ENCODE peak calls at places on chromosomes 1 and 21, in four cellular contexts. One of them, this sample, is unnamed.

GRCh38 chr1:226029568-226030225 is 30.6 kb upstream of the SDE2 start:
- DNase-seq in right cardiac atrium: no peak
- DNase-seq in adrenal gland: no peak
- DNase-seq in sigmoid colon: no peak
- DNase-seq in this sample: no peak

GRCh38 chr1:8350914-8351684 is 33.2 kb downstream of the SLC45A1 start:
- DNase-seq in right cardiac atrium: peak
- DNase-seq in adrenal gland: no peak
- DNase-seq in sigmoid colon: peak
- DNase-seq in this sample: no peak

GRCh38 chr1:14027099-14027498 is 327.1 kb downstream of the PRDM2 start:
- DNase-seq in right cardiac atrium: no peak
- DNase-seq in adrenal gland: no peak
- DNase-seq in sigmoid colon: no peak
- DNase-seq in this sample: no peak

GRCh38 chr1:8815582-8816285 is 1.7 kb downstream of the RERE start:
- DNase-seq in right cardiac atrium: no peak
- DNase-seq in adrenal gland: no peak
- DNase-seq in sigmoid colon: no peak
- DNase-seq in this sample: peak

GRCh38 chr1:116420417-116421200 is 47.6 kb downstream of the ATP1A1 start:
- DNase-seq in right cardiac atrium: no peak
- DNase-seq in adrenal gland: no peak
- DNase-seq in sigmoid colon: no peak
- DNase-seq in this sample: no peak

GRCh38 chr1:207298186-207298585 is 23.3 kb upstream of the CD55 start:
- DNase-seq in right cardiac atrium: no peak
- DNase-seq in adrenal gland: no peak
- DNase-seq in sigmoid colon: no peak
- DNase-seq in this sample: no peak

GRCh38 chr21:35258521-35258920 is 209.4 kb upstream of the RUNX1 start:
- DNase-seq in right cardiac atrium: no peak
- DNase-seq in adrenal gland: no peak
- DNase-seq in sigmoid colon: no peak
- DNase-seq in this sample: no peak

GRCh38 chr1:28021064-28021463 is 61.3 kb downstream of the XKR8 start:
- DNase-seq in right cardiac atrium: no peak
- DNase-seq in adrenal gland: no peak
- DNase-seq in sigmoid colon: no peak
- DNase-seq in this sample: no peak

GRCh38 chr1:167483790-167484189 is 34.5 kb downstream of the CD247 start:
- DNase-seq in right cardiac atrium: no peak
- DNase-seq in adrenal gland: no peak
- DNase-seq in sigmoid colon: peak
- DNase-seq in this sample: no peak

GRCh38 chr1:177172866-177173265 is 2.1 kb downstream of the BRINP2 start:
- DNase-seq in right cardiac atrium: no peak
- DNase-seq in adrenal gland: no peak
- DNase-seq in sigmoid colon: no peak
- DNase-seq in this sample: no peak

GRCh38 chr1:40583980-40584379 is 52.5 kb downstream of the ZNF684 start:
- DNase-seq in right cardiac atrium: no peak
- DNase-seq in adrenal gland: no peak
- DNase-seq in sigmoid colon: no peak
- DNase-seq in this sample: no peak

GRCh38 chr21:44812640-44813039 is 5.2 kb downstream of the SUMO3 start:
- DNase-seq in right cardiac atrium: no peak
- DNase-seq in adrenal gland: no peak
- DNase-seq in sigmoid colon: no peak
- DNase-seq in this sample: no peak

GRCh38 chr1:110212165-110213142 is 2.3 kb downstream of the KCNC4 start:
- DNase-seq in right cardiac atrium: no peak
- DNase-seq in adrenal gland: peak
- DNase-seq in sigmoid colon: no peak
- DNase-seq in this sample: no peak

GRCh38 chr1:6247651-6248050 is 3.7 kb downstream of the HES3 start:
- DNase-seq in right cardiac atrium: no peak
- DNase-seq in adrenal gland: no peak
- DNase-seq in sigmoid colon: no peak
- DNase-seq in this sample: no peak

GRCh38 chr1:17232759-17233661 is 15.9 kb upstream of the PADI3 start:
- DNase-seq in right cardiac atrium: no peak
- DNase-seq in adrenal gland: no peak
- DNase-seq in sigmoid colon: no peak
- DNase-seq in this sample: no peak

GRCh38 chr1:160827418-160827817 is 31.4 kb downstream of the LY9 start:
- DNase-seq in right cardiac atrium: peak
- DNase-seq in adrenal gland: peak
- DNase-seq in sigmoid colon: no peak
- DNase-seq in this sample: no peak

GRCh38 chr21:28516996-28517592 is 475.6 kb downstream of the LTN1 start:
- DNase-seq in right cardiac atrium: peak
- DNase-seq in adrenal gland: peak
- DNase-seq in sigmoid colon: peak
- DNase-seq in this sample: peak

GRCh38 chr1:102879439-102879993 is 228.8 kb downstream of the COL11A1 start:
- DNase-seq in right cardiac atrium: no peak
- DNase-seq in adrenal gland: no peak
- DNase-seq in sigmoid colon: no peak
- DNase-seq in this sample: no peak

GRCh38 chr1:75202751-75203150 is 68.6 kb downstream of the LHX8 start:
- DNase-seq in right cardiac atrium: no peak
- DNase-seq in adrenal gland: no peak
- DNase-seq in sigmoid colon: no peak
- DNase-seq in this sample: no peak

GRCh38 chr21:45432575-45433255 is 27.8 kb downstream of the COL18A1 start:
- DNase-seq in right cardiac atrium: peak
- DNase-seq in adrenal gland: peak
- DNase-seq in sigmoid colon: no peak
- DNase-seq in this sample: no peak

GRCh38 chr1:2633936-2634491 is 1.2 kb upstream of the MMEL1 start:
- DNase-seq in right cardiac atrium: peak
- DNase-seq in adrenal gland: peak
- DNase-seq in sigmoid colon: no peak
- DNase-seq in this sample: no peak

GRCh38 chr1:167439301-167439988 is 78.9 kb downstream of the CD247 start:
- DNase-seq in right cardiac atrium: peak
- DNase-seq in adrenal gland: peak
- DNase-seq in sigmoid colon: no peak
- DNase-seq in this sample: no peak

GRCh38 chr1:210291088-210291487 is 37.6 kb upstream of the HHAT start:
- DNase-seq in right cardiac atrium: no peak
- DNase-seq in adrenal gland: no peak
- DNase-seq in sigmoid colon: no peak
- DNase-seq in this sample: no peak

GRCh38 chr1:58726581-58726980 is 26.7 kb upstream of the MYSM1 start:
- DNase-seq in right cardiac atrium: no peak
- DNase-seq in adrenal gland: no peak
- DNase-seq in sigmoid colon: no peak
- DNase-seq in this sample: no peak

GRCh38 chr1:72283204-72284083 is 1.1 kb upstream of the NEGR1 start:
- DNase-seq in right cardiac atrium: peak
- DNase-seq in adrenal gland: peak
- DNase-seq in sigmoid colon: peak
- DNase-seq in this sample: peak

GRCh38 chr1:54547601-54548388 is at the start of gene ACOT11:
- DNase-seq in right cardiac atrium: peak
- DNase-seq in adrenal gland: peak
- DNase-seq in sigmoid colon: peak
- DNase-seq in this sample: peak

GRCh38 chr1:78005755-78006154 is 1.0 kb downstream of the DNAJB4 start:
- DNase-seq in right cardiac atrium: no peak
- DNase-seq in adrenal gland: peak
- DNase-seq in sigmoid colon: no peak
- DNase-seq in this sample: no peak
- H3K27ac ChIP-seq in right cardiac atrium: no peak
- H3K27ac ChIP-seq in adrenal gland: peak
- H3K27ac ChIP-seq in sigmoid colon: peak
- H3K27ac ChIP-seq in this sample: peak

GRCh38 chr1:117605164-117605810 is 561 bp upstream of the TENT5C start:
- DNase-seq in right cardiac atrium: no peak
- DNase-seq in adrenal gland: peak
- DNase-seq in sigmoid colon: peak
- DNase-seq in this sample: peak
- H3K27ac ChIP-seq in right cardiac atrium: peak
- H3K27ac ChIP-seq in adrenal gland: peak
- H3K27ac ChIP-seq in sigmoid colon: peak
- H3K27ac ChIP-seq in this sample: peak

GRCh38 chr1:148264374-148265276 is 112.5 kb upstream of the NBPF11 start:
- DNase-seq in right cardiac atrium: peak
- DNase-seq in adrenal gland: no peak
- DNase-seq in sigmoid colon: no peak
- DNase-seq in this sample: peak

GRCh38 chr1:148263906-148264255 is 111.8 kb upstream of the NBPF11 start:
- DNase-seq in right cardiac atrium: peak
- DNase-seq in adrenal gland: no peak
- DNase-seq in sigmoid colon: no peak
- DNase-seq in this sample: no peak

DNA sequence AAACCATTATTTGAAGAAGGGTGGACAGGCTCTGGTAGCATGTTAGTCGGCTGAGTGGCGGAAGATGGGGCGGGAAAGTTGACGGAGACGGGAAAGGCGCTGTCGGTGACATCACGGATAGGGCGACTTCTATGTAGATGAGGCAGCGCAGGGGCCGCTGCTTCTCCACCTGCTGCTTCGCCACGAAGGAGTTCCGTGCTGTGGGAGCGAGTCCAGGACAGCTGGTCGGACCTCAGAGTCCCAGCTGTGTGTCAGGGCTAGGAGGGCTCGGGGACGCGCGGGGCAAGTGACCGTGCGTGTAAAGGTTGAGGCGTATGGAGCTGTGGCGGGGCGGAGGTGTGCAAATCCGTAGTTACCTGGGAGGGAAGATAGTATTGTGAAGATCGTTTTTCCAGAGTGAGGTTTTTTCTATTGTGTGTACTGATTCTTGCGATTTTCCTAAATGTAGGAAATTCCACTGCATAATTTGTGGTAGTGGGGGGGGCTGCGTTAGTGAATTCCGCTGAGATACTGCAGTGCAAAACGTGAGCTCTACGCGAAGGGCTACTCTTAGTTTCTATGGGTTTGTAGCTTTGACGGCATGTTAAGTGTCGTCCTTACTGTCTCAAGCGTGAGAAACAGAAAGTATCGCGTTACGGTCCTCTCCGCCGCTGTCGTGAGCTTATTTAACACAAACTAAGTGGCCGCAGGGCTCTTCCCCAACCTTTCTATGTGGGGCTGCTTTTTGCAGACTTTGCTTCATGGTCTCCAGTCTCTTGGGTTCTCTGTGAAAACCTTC is 111.2 kb upstream of the NBPF11 start:
- DNase-seq in right cardiac atrium: peak
- DNase-seq in adrenal gland: peak
- DNase-seq in sigmoid colon: peak
- DNase-seq in this sample: no peak
- H3K27ac ChIP-seq in right cardiac atrium: no peak
- H3K27ac ChIP-seq in adrenal gland: no peak
- H3K27ac ChIP-seq in sigmoid colon: peak
- H3K27ac ChIP-seq in this sample: no peak

GRCh38 chr1:63922848-63923247 is 149.0 kb downstream of the ROR1 start:
- DNase-seq in right cardiac atrium: no peak
- DNase-seq in adrenal gland: no peak
- DNase-seq in sigmoid colon: no peak
- DNase-seq in this sample: no peak
- H3K27ac ChIP-seq in right cardiac atrium: peak
- H3K27ac ChIP-seq in adrenal gland: no peak
- H3K27ac ChIP-seq in sigmoid colon: no peak
- H3K27ac ChIP-seq in this sample: no peak

GRCh38 chr1:108560430-108561144 is 687 bp downstream of the EEIG2 start:
- DNase-seq in right cardiac atrium: peak
- DNase-seq in adrenal gland: peak
- DNase-seq in sigmoid colon: peak
- DNase-seq in this sample: no peak

GRCh38 chr1:108561145-108561458 is 1.2 kb downstream of the EEIG2 start:
- DNase-seq in right cardiac atrium: no peak
- DNase-seq in adrenal gland: no peak
- DNase-seq in sigmoid colon: no peak
- DNase-seq in this sample: no peak

GRCh38 chr1:108561731-108562326 is 1.9 kb downstream of the EEIG2 start:
- DNase-seq in right cardiac atrium: peak
- DNase-seq in adrenal gland: peak
- DNase-seq in sigmoid colon: peak
- DNase-seq in this sample: no peak

GRCh38 chr1:108559215-108560142 is at the start of gene EEIG2:
- DNase-seq in right cardiac atrium: peak
- DNase-seq in adrenal gland: peak
- DNase-seq in sigmoid colon: peak
- DNase-seq in this sample: peak

DNA sequence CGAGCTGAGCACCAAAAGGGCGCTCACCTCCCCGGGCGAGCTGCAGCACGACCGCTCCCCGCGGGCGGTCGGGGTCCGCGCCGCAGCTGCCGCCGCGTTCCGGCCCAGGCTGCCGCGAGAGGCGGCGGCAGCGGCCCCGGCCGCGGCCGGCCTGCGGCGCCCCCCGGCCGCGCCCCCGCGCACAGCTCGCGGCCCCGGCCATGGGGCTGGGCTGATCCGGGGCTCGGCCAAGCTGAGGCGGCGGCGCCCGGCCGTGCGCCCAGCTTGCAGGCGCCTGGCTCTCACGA is 186 bp downstream of the EEIG2 start:
- DNase-seq in right cardiac atrium: no peak
- DNase-seq in adrenal gland: no peak
- DNase-seq in sigmoid colon: no peak
- DNase-seq in this sample: no peak
- H3K27ac ChIP-seq in right cardiac atrium: no peak
- H3K27ac ChIP-seq in adrenal gland: no peak
- H3K27ac ChIP-seq in sigmoid colon: peak
- H3K27ac ChIP-seq in this sample: no peak